ENCODE peak calls at places on chromosome 2, in eight cellular contexts. One of them, this sample, is unnamed.

GRCh38 chr2:38720613-38721241 is 30.4 kb downstream of the SRSF7 start:
- DNase-seq in right lobe of liver: peak; percentile 65
- DNase-seq in lower lobe of right lung: peak; percentile 78
- DNase-seq in psoas muscle: peak; percentile 70
- DNase-seq in PC-9: peak; percentile 87
- DNase-seq in A549: no peak
- DNase-seq in CD4-positive, alpha-beta T cell: no peak
- DNase-seq in HCT116: no peak
- DNase-seq in this sample: peak; percentile 63

GRCh38 chr2:235002198-235003095 is 50.6 kb downstream of the SH3BP4 start:
- DNase-seq in lower lobe of right lung: no peak
- DNase-seq in HCT116: no peak
- DNase-seq in psoas muscle: no peak
- DNase-seq in CD4-positive, alpha-beta T cell: no peak
- DNase-seq in right lobe of liver: no peak
- DNase-seq in A549: no peak
- DNase-seq in PC-9: no peak
- DNase-seq in this sample: no peak

GRCh38 chr2:112582314-112582746 is 2.1 kb upstream of the CHCHD5 start:
- DNase-seq in HCT116: peak; percentile 24
- DNase-seq in A549: no peak
- DNase-seq in CD4-positive, alpha-beta T cell: no peak
- DNase-seq in right lobe of liver: no peak
- DNase-seq in psoas muscle: no peak
- DNase-seq in lower lobe of right lung: no peak
- DNase-seq in PC-9: peak; percentile 20
- DNase-seq in this sample: no peak

GRCh38 chr2:33322607-33323006 is 153.8 kb upstream of the RASGRP3 start:
- DNase-seq in right lobe of liver: no peak
- DNase-seq in CD4-positive, alpha-beta T cell: no peak
- DNase-seq in psoas muscle: no peak
- DNase-seq in PC-9: no peak
- DNase-seq in HCT116: no peak
- DNase-seq in lower lobe of right lung: no peak
- DNase-seq in A549: no peak
- DNase-seq in this sample: no peak

GRCh38 chr2:169131587-169132512 is 62.5 kb downstream of the DHRS9 start:
- DNase-seq in HCT116: peak; percentile 77
- DNase-seq in CD4-positive, alpha-beta T cell: no peak
- DNase-seq in PC-9: no peak
- DNase-seq in psoas muscle: no peak
- DNase-seq in A549: peak; percentile 28
- DNase-seq in right lobe of liver: no peak
- DNase-seq in lower lobe of right lung: no peak
- DNase-seq in this sample: no peak

GRCh38 chr2:179886-180285 is 83.9 kb downstream of the SH3YL1 start:
- DNase-seq in psoas muscle: no peak
- DNase-seq in lower lobe of right lung: no peak
- DNase-seq in A549: no peak
- DNase-seq in PC-9: peak; percentile 18
- DNase-seq in CD4-positive, alpha-beta T cell: no peak
- DNase-seq in right lobe of liver: no peak
- DNase-seq in HCT116: no peak
- DNase-seq in this sample: no peak

GRCh38 chr2:28338754-28339325 is 53.8 kb upstream of the FOSL2 start:
- DNase-seq in right lobe of liver: no peak
- DNase-seq in psoas muscle: no peak
- DNase-seq in lower lobe of right lung: no peak
- DNase-seq in PC-9: peak; percentile 14
- DNase-seq in CD4-positive, alpha-beta T cell: no peak
- DNase-seq in HCT116: no peak
- DNase-seq in A549: no peak
- DNase-seq in this sample: no peak

GRCh38 chr2:33131108-33131507 is 184.4 kb downstream of the LTBP1 start:
- DNase-seq in right lobe of liver: no peak
- DNase-seq in A549: no peak
- DNase-seq in CD4-positive, alpha-beta T cell: no peak
- DNase-seq in PC-9: no peak
- DNase-seq in psoas muscle: no peak
- DNase-seq in HCT116: no peak
- DNase-seq in lower lobe of right lung: no peak
- DNase-seq in this sample: no peak

GRCh38 chr2:72330673-72331072 is 183.0 kb upstream of the CYP26B1 start:
- DNase-seq in lower lobe of right lung: no peak
- DNase-seq in CD4-positive, alpha-beta T cell: no peak
- DNase-seq in A549: no peak
- DNase-seq in PC-9: no peak
- DNase-seq in right lobe of liver: no peak
- DNase-seq in psoas muscle: no peak
- DNase-seq in HCT116: no peak
- DNase-seq in this sample: no peak

GRCh38 chr2:96772903-96773675 is 12.4 kb downstream of the CNNM4 start:
- DNase-seq in HCT116: no peak
- DNase-seq in right lobe of liver: no peak
- DNase-seq in CD4-positive, alpha-beta T cell: no peak
- DNase-seq in PC-9: no peak
- DNase-seq in psoas muscle: no peak
- DNase-seq in lower lobe of right lung: no peak
- DNase-seq in A549: no peak
- DNase-seq in this sample: no peak

GRCh38 chr2:121855456-121855985 is 100.1 kb downstream of the TSN start:
- DNase-seq in HCT116: no peak
- DNase-seq in lower lobe of right lung: no peak
- DNase-seq in psoas muscle: no peak
- DNase-seq in A549: no peak
- DNase-seq in PC-9: no peak
- DNase-seq in right lobe of liver: no peak
- DNase-seq in CD4-positive, alpha-beta T cell: no peak
- DNase-seq in this sample: no peak

GRCh38 chr2:237154894-237155851 is 69.5 kb downstream of the COPS8 start:
- DNase-seq in PC-9: no peak
- DNase-seq in CD4-positive, alpha-beta T cell: no peak
- DNase-seq in HCT116: no peak
- DNase-seq in right lobe of liver: no peak
- DNase-seq in A549: no peak
- DNase-seq in lower lobe of right lung: no peak
- DNase-seq in psoas muscle: no peak
- DNase-seq in this sample: no peak

GRCh38 chr2:39099820-39100728 is 20.8 kb downstream of the SOS1 start:
- DNase-seq in PC-9: no peak
- DNase-seq in CD4-positive, alpha-beta T cell: no peak
- DNase-seq in A549: no peak
- DNase-seq in psoas muscle: no peak
- DNase-seq in right lobe of liver: no peak
- DNase-seq in lower lobe of right lung: no peak
- DNase-seq in HCT116: no peak
- DNase-seq in this sample: no peak

GRCh38 chr2:115874427-115874826 is 1432.0 kb downstream of the DPP10 start:
- DNase-seq in HCT116: no peak
- DNase-seq in PC-9: no peak
- DNase-seq in lower lobe of right lung: no peak
- DNase-seq in CD4-positive, alpha-beta T cell: no peak
- DNase-seq in right lobe of liver: no peak
- DNase-seq in psoas muscle: no peak
- DNase-seq in A549: no peak
- DNase-seq in this sample: no peak

GRCh38 chr2:17752892-17753802 is 463 bp downstream of the SMC6 start:
- DNase-seq in lower lobe of right lung: peak; percentile 75
- DNase-seq in CD4-positive, alpha-beta T cell: no peak
- DNase-seq in PC-9: peak; percentile 57
- DNase-seq in A549: peak; percentile 53
- DNase-seq in HCT116: no peak
- DNase-seq in psoas muscle: peak; percentile 40
- DNase-seq in right lobe of liver: peak; percentile 78
- DNase-seq in this sample: peak; percentile 51

GRCh38 chr2:8488001-8488738 is 193.7 kb upstream of the ID2 start:
- DNase-seq in PC-9: no peak
- DNase-seq in right lobe of liver: no peak
- DNase-seq in CD4-positive, alpha-beta T cell: peak; percentile 33
- DNase-seq in lower lobe of right lung: no peak
- DNase-seq in A549: no peak
- DNase-seq in psoas muscle: no peak
- DNase-seq in HCT116: no peak
- DNase-seq in this sample: no peak

GRCh38 chr2:25664531-25665307 is 8.7 kb downstream of the DTNB start:
- DNase-seq in HCT116: peak; percentile 68
- DNase-seq in lower lobe of right lung: peak; percentile 57
- DNase-seq in psoas muscle: peak; percentile 23
- DNase-seq in PC-9: peak; percentile 63
- DNase-seq in A549: peak; percentile 83
- DNase-seq in right lobe of liver: no peak
- DNase-seq in CD4-positive, alpha-beta T cell: no peak
- DNase-seq in this sample: no peak

GRCh38 chr2:239263937-239264837 is 136.6 kb downstream of the HDAC4 start:
- DNase-seq in A549: no peak
- DNase-seq in PC-9: no peak
- DNase-seq in lower lobe of right lung: no peak
- DNase-seq in psoas muscle: peak; percentile 31
- DNase-seq in right lobe of liver: no peak
- DNase-seq in HCT116: no peak
- DNase-seq in CD4-positive, alpha-beta T cell: no peak
- DNase-seq in this sample: peak; percentile 65

GRCh38 chr2:114496959-114497358 is 54.5 kb downstream of the DPP10 start:
- DNase-seq in lower lobe of right lung: no peak
- DNase-seq in A549: no peak
- DNase-seq in PC-9: no peak
- DNase-seq in right lobe of liver: no peak
- DNase-seq in HCT116: no peak
- DNase-seq in psoas muscle: no peak
- DNase-seq in CD4-positive, alpha-beta T cell: no peak
- DNase-seq in this sample: no peak

GRCh38 chr2:193679850-193680249 is 1485.1 kb upstream of the TMEFF2 start:
- DNase-seq in HCT116: no peak
- DNase-seq in right lobe of liver: no peak
- DNase-seq in psoas muscle: no peak
- DNase-seq in lower lobe of right lung: no peak
- DNase-seq in PC-9: no peak
- DNase-seq in A549: no peak
- DNase-seq in CD4-positive, alpha-beta T cell: no peak
- DNase-seq in this sample: no peak

GRCh38 chr2:207503234-207503633 is 26.5 kb upstream of the CREB1 start:
- DNase-seq in HCT116: no peak
- DNase-seq in psoas muscle: no peak
- DNase-seq in right lobe of liver: no peak
- DNase-seq in A549: no peak
- DNase-seq in CD4-positive, alpha-beta T cell: no peak
- DNase-seq in lower lobe of right lung: peak; percentile 52
- DNase-seq in PC-9: no peak
- DNase-seq in this sample: no peak

DNA sequence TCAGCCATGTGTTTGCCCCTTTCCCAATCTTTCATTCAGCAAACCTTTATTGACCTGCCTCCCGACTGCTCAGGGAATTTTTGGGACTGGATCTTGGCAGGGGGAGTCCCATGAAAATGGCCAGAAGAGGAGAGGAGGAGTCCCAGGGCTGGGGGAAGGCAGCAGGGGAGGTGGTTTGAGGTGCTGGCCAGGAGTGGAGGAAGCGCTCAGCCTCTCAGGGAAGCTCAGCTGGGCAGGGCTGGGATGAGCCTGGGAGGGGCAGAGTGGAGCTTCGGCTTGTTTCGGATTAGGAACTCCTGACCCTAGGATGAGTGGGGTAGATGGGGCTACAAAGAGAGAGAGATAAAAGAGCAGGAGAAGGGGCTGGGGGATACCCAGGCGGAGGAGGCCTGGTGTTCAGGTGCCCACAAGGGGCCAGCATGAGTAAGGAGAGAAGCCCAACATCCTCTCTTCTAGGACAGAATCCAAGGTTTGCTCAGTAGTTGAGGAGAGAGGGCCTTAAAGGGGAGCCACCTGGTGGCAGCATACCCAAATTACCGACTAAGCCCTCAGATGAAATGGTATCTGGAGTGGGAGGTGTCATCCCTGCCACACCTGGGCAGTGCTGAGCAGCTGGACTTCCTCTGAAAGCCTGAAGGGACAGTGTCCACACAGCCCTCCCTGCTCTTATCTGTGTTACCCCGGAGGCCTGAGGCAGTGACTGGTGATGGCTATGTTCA is 91.1 kb downstream of the INHBB start:
- DNase-seq in lower lobe of right lung: no peak
- DNase-seq in HCT116: peak; percentile 50
- DNase-seq in CD4-positive, alpha-beta T cell: no peak
- DNase-seq in right lobe of liver: peak; percentile 29
- DNase-seq in A549: peak; percentile 72
- DNase-seq in PC-9: peak; percentile 56
- DNase-seq in psoas muscle: no peak
- DNase-seq in this sample: no peak
- TF ChIP-seq CTCF in lower lobe of right lung: peak; percentile 33
- TF ChIP-seq CTCF in HCT116: peak; percentile 88
- TF ChIP-seq CTCF in CD4-positive, alpha-beta T cell: peak; percentile 16
- TF ChIP-seq CTCF in right lobe of liver: peak; percentile 49
- TF ChIP-seq CTCF in A549: peak; percentile 69
- TF ChIP-seq CTCF in PC-9: peak; percentile 84
- TF ChIP-seq CTCF in psoas muscle: peak; percentile 26
- TF ChIP-seq CTCF in this sample: peak; percentile 42

GRCh38 chr2:240491483-240491882 is 56.0 kb downstream of the GPC1 start:
- DNase-seq in psoas muscle: no peak
- DNase-seq in right lobe of liver: no peak
- DNase-seq in HCT116: no peak
- DNase-seq in PC-9: no peak
- DNase-seq in lower lobe of right lung: no peak
- DNase-seq in A549: no peak
- DNase-seq in CD4-positive, alpha-beta T cell: no peak
- DNase-seq in this sample: no peak
- H3K9me3 ChIP-seq in psoas muscle: peaks cover 19% of the 10 kb centered on the region
- H3K9me3 ChIP-seq in right lobe of liver: no peaks in the 10 kb centered on the region
- H3K9me3 ChIP-seq in HCT116: peaks cover 11% of the 10 kb centered on the region
- H3K9me3 ChIP-seq in PC-9: peaks cover 38% of the 10 kb centered on the region
- H3K9me3 ChIP-seq in lower lobe of right lung: peaks cover 29% of the 10 kb centered on the region
- H3K9me3 ChIP-seq in A549: peaks cover 60% of the 10 kb centered on the region
- H3K9me3 ChIP-seq in CD4-positive, alpha-beta T cell: peaks cover 43% of the 10 kb centered on the region
- H3K9me3 ChIP-seq in this sample: peaks cover 2% of the 10 kb centered on the region

GRCh38 chr2:44964704-44965343 is 23.3 kb downstream of the SIX3 start:
- DNase-seq in HCT116: no peak
- DNase-seq in A549: no peak
- DNase-seq in PC-9: no peak
- DNase-seq in right lobe of liver: no peak
- DNase-seq in psoas muscle: no peak
- DNase-seq in CD4-positive, alpha-beta T cell: no peak
- DNase-seq in lower lobe of right lung: no peak
- DNase-seq in this sample: no peak
- TF ChIP-seq CTCF in HCT116: no peak
- TF ChIP-seq CTCF in A549: no peak
- TF ChIP-seq CTCF in PC-9: peak; percentile 29
- TF ChIP-seq CTCF in right lobe of liver: peak; percentile 8
- TF ChIP-seq CTCF in psoas muscle: no peak
- TF ChIP-seq CTCF in CD4-positive, alpha-beta T cell: no peak
- TF ChIP-seq CTCF in lower lobe of right lung: no peak
- TF ChIP-seq CTCF in this sample: no peak

GRCh38 chr2:189999661-190000060 is 62.9 kb downstream of the MSTN start:
- DNase-seq in HCT116: no peak
- DNase-seq in PC-9: no peak
- DNase-seq in psoas muscle: no peak
- DNase-seq in right lobe of liver: no peak
- DNase-seq in A549: no peak
- DNase-seq in CD4-positive, alpha-beta T cell: no peak
- DNase-seq in lower lobe of right lung: no peak
- DNase-seq in this sample: no peak

GRCh38 chr2:189997016-189997415 is 65.5 kb downstream of the MSTN start:
- DNase-seq in CD4-positive, alpha-beta T cell: no peak
- DNase-seq in HCT116: no peak
- DNase-seq in right lobe of liver: no peak
- DNase-seq in A549: no peak
- DNase-seq in lower lobe of right lung: no peak
- DNase-seq in PC-9: no peak
- DNase-seq in psoas muscle: no peak
- DNase-seq in this sample: no peak

GRCh38 chr2:189995679-189996078 is 66.8 kb downstream of the MSTN start:
- DNase-seq in A549: no peak
- DNase-seq in PC-9: no peak
- DNase-seq in lower lobe of right lung: no peak
- DNase-seq in psoas muscle: no peak
- DNase-seq in CD4-positive, alpha-beta T cell: no peak
- DNase-seq in right lobe of liver: no peak
- DNase-seq in HCT116: no peak
- DNase-seq in this sample: no peak
- H3K9me3 ChIP-seq in A549: peaks cover 17% of the 10 kb centered on the region
- H3K9me3 ChIP-seq in PC-9: no peaks in the 10 kb centered on the region
- H3K9me3 ChIP-seq in lower lobe of right lung: peaks cover 9% of the 10 kb centered on the region
- H3K9me3 ChIP-seq in psoas muscle: peaks cover 9% of the 10 kb centered on the region
- H3K9me3 ChIP-seq in CD4-positive, alpha-beta T cell: peaks cover 18% of the 10 kb centered on the region
- H3K9me3 ChIP-seq in right lobe of liver: no peaks in the 10 kb centered on the region
- H3K9me3 ChIP-seq in HCT116: no peaks in the 10 kb centered on the region
- H3K9me3 ChIP-seq in this sample: peaks cover 3% of the 10 kb centered on the region